ENCODE peak calls at places on chromosomes 6 and 20, in five cellular contexts. J, N, I, F and Z are unnamed samples.
A peak's percentile ranks its signal among the peaks of the same experiment; 100 is the strongest.

GRCh38 chr6:128807577-128807976 is 75.4 kb upstream of the LAMA2 start:
- DNase-seq in F (peak; percentile 61), I (no peak), N (no peak), J (no peak), Z (no peak)

GRCh38 chr6:10511477-10511876 is 9.7 kb upstream of the GCNT2 start:
- DNase-seq in N (no peak), F (no peak), I (no peak), J (no peak), Z (no peak)

GRCh38 chr20:12723811-12724210 is 285.0 kb upstream of the SPTLC3 start:
- DNase-seq in J (no peak), N (no peak), I (no peak), F (no peak), Z (no peak)

GRCh38 chr6:101527467-101527866 is 134.0 kb downstream of the GRIK2 start:
- DNase-seq in I (no peak), N (no peak), J (no peak), F (no peak), Z (no peak)

GRCh38 chr6:168417158-168417557 is 23.8 kb upstream of the SMOC2 start:
- DNase-seq in N (no peak), F (peak; percentile 39), J (no peak), I (no peak), Z (no peak)

GRCh38 chr6:128305228-128305627 is 215.2 kb downstream of the PTPRK start:
- DNase-seq in F (no peak), J (no peak), N (no peak), I (no peak), Z (no peak)

GRCh38 chr6:112223070-112223861 is 31.1 kb downstream of the LAMA4 start:
- DNase-seq in F (no peak), I (no peak), J (no peak), N (no peak), Z (no peak)

GRCh38 chr6:27518881-27519795 is 46.2 kb upstream of the ZNF184 start:
- DNase-seq in N (peak; percentile 46), J (peak; percentile 67), I (peak; percentile 51), F (peak; percentile 86), Z (peak; percentile 49)

GRCh38 chr6:3455121-3455489 is 1.7 kb downstream of the SLC22A23 start:
- DNase-seq in I (no peak), N (peak; percentile 50), J (no peak), F (no peak), Z (no peak)

GRCh38 chr20:1800777-1801176 is 94.4 kb upstream of the SIRPA start:
- DNase-seq in N (no peak), I (no peak), J (peak; percentile 43), F (no peak), Z (no peak)

GRCh38 chr6:20438462-20439070 is 36.9 kb downstream of the E2F3 start:
- DNase-seq in F (no peak), N (no peak), I (no peak), J (no peak), Z (no peak)

GRCh38 chr20:33770005-33770404 is 38.2 kb downstream of the ZNF341 start:
- DNase-seq in J (no peak), N (peak; percentile 50), F (no peak), I (peak; percentile 56), Z (no peak)

GRCh38 chr6:167015302-167015701 is 16.1 kb downstream of the CEP43 start:
- DNase-seq in I (no peak), F (no peak), J (no peak), N (no peak), Z (no peak)

GRCh38 chr6:36067374-36068011 is 39.9 kb downstream of the MAPK14 start:
- DNase-seq in I (no peak), J (no peak), N (no peak), F (no peak), Z (no peak)

GRCh38 chr20:23086056-23086551 is at the start of gene CD93:
- DNase-seq in I (peak; percentile 63), N (no peak), F (peak; percentile 8), J (no peak), Z (no peak)
- TF ChIP-seq POLR2AphosphoS5 in I (peak; percentile 85), N (peak; percentile 64), F (no peak), J (no peak), Z (no peak)

GRCh38 chr6:43629104-43629504 is at the start of gene GTPBP2:
- DNase-seq in F (peak; percentile 100), N (peak; percentile 99), I (peak; percentile 100), J (peak; percentile 97), Z (peak; percentile 100)
- TF ChIP-seq POLR2AphosphoS5 in F (peak; percentile 13), N (peak; percentile 93), I (peak; percentile 88), J (no peak), Z (peak; percentile 67)

GRCh38 chr6:132812756-132813172 is 1.6 kb upstream of the RPS12 start:
- DNase-seq in N (no peak), I (no peak), F (peak; percentile 20), J (no peak), Z (no peak)

GRCh38 chr6:132812255-132812732 is 2.1 kb upstream of the RPS12 start:
- DNase-seq in I (no peak), F (no peak), J (no peak), N (no peak), Z (no peak)

GRCh38 chr6:132814716-132815570 is 574 bp downstream of the RPS12 start:
- DNase-seq in I (no peak), F (no peak), N (no peak), J (no peak), Z (no peak)

GRCh38 chr6:132811276-132811675 is 3.1 kb upstream of the RPS12 start:
- DNase-seq in I (no peak), F (no peak), N (no peak), J (no peak), Z (no peak)

GRCh38 chr6:132813173-132813856 is 1.1 kb upstream of the RPS12 start:
- DNase-seq in F (peak; percentile 60), J (no peak), I (peak; percentile 56), N (no peak), Z (no peak)
- TF ChIP-seq POLR2AphosphoS5 in F (no peak), J (no peak), I (no peak), N (peak; percentile 60), Z (peak; percentile 38)

GRCh38 chr6:43798688-43799444 is 28.9 kb downstream of the VEGFA start:
- DNase-seq in J (peak; percentile 66), I (peak; percentile 97), N (peak; percentile 92), F (no peak), Z (peak; percentile 87)

GRCh38 chr6:43797919-43798318 is 27.9 kb downstream of the VEGFA start:
- DNase-seq in F (no peak), I (no peak), N (no peak), J (no peak), Z (no peak)

GRCh38 chr6:43801489-43802181 is 31.6 kb downstream of the VEGFA start:
- DNase-seq in F (no peak), N (peak; percentile 57), J (no peak), I (peak; percentile 59), Z (no peak)

GRCh38 chr6:43800746-43801488 is 30.9 kb downstream of the VEGFA start:
- DNase-seq in N (no peak), J (no peak), F (peak; percentile 44), I (no peak), Z (no peak)

DNA sequence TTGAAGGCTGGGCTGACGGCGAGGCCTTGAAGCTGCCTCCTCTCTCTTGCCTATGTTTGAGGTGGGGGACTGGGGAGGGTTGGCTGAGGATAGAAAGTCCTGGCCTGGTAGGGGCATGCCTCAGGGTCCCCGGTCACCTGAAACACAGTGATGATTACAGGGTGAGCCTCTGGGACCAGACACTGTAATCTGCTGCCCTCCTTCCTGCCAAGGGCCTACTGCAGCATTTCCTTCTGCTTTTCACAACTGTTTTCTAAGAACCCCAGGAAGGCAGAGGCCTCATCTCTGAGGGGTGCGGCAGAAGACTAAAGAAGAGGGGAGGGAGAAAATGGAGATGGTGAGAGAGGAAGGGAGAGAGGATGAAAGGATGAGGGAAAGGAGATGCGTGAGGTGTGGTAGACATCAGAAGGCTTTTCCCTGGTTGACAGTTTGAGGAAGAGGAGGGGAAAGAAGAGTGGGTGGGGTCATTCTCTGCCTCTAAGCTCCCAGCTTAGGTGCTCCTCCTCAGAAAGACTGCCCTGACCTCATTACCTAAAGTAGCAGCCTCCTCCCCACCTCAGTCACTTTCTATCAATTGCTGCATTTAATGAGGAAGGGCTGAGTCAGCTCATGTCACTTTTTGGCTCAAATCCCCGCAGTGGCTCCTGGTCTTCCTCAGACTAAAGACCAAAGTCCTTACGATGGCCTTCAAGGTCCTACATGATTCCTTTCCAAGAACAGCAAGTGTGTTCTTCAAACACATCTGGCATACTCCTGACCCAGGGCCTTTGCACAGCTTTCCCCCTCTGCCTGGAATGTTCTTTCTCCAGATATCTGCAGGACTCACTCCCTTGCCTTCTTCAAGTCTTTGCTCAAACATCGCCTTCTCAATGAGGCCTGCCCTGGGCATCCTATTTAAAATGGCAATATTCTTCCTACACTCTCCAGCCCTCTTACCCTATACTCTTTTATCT is 29.9 kb downstream of the VEGFA start:
- DNase-seq in N (no peak), F (no peak), I (no peak), J (no peak), Z (no peak)
- TF ChIP-seq POLR2AphosphoS5 in N (no peak), F (no peak), I (no peak), J (no peak), Z (no peak)

GRCh38 chr6:145373826-145374225 is 361.5 kb downstream of the EPM2A start:
- DNase-seq in F (no peak), I (no peak), J (no peak), N (no peak), Z (no peak)
- TF ChIP-seq POLR2AphosphoS5 in F (no peak), I (no peak), J (no peak), N (no peak), Z (no peak)

GRCh38 chr20:41047279-41047974 is 18.8 kb downstream of the TOP1 start:
- DNase-seq in I (no peak), N (no peak), F (peak; percentile 53), J (no peak), Z (no peak)
- TF ChIP-seq POLR2AphosphoS5 in I (no peak), N (no peak), F (no peak), J (no peak), Z (no peak)

GRCh38 chr20:62806383-62807050 is 1.9 kb downstream of the OGFR start:
- DNase-seq in J (no peak), N (no peak), I (no peak), F (no peak), Z (no peak)

GRCh38 chr20:62805365-62805710 is 703 bp downstream of the OGFR start:
- DNase-seq in I (no peak), N (no peak), J (peak; percentile 69), F (peak; percentile 62), Z (no peak)

GRCh38 chr20:62805711-62806382 is 1.2 kb downstream of the OGFR start:
- DNase-seq in F (no peak), I (peak; percentile 81), J (no peak), N (no peak), Z (no peak)

GRCh38 chr20:62804021-62804631 is 509 bp upstream of the OGFR start:
- DNase-seq in I (no peak), N (no peak), J (peak; percentile 64), F (no peak), Z (no peak)

GRCh38 chr20:62804632-62805364 is at the start of gene OGFR:
- DNase-seq in I (peak; percentile 71), F (peak; percentile 71), N (peak; percentile 69), J (peak; percentile 96), Z (no peak)
- TF ChIP-seq POLR2AphosphoS5 in I (peak; percentile 90), F (peak; percentile 64), N (peak; percentile 91), J (peak; percentile 28), Z (peak; percentile 42)